ENCODE peak calls at places on chromosomes 4 and X, in six cellular contexts. One of them, this sample, is unnamed.

GRCh38 chr4:13108096-13108495 is 376.0 kb downstream of the RAB28 start:
- DNase-seq in cardiac muscle cell: no peak
- DNase-seq in neuronal stem cell: no peak
- DNase-seq in amygdala: no peak
- DNase-seq in CD8-positive, alpha-beta memory T cell: no peak
- DNase-seq in activated B cell treated with CpG ODN at 0.5 μM for 24 hours: no peak
- DNase-seq in this sample: peak; percentile 21

GRCh38 chrX:40644821-40645358 is 2.5 kb downstream of the CXorf38 start:
- DNase-seq in activated B cell treated with CpG ODN at 0.5 μM for 24 hours: peak; percentile 26
- DNase-seq in neuronal stem cell: no peak
- DNase-seq in cardiac muscle cell: peak; percentile 73
- DNase-seq in amygdala: peak; percentile 24
- DNase-seq in CD8-positive, alpha-beta memory T cell: peak; percentile 66
- DNase-seq in this sample: no peak

GRCh38 chrX:111823068-111823467 is 52.9 kb upstream of the TRPC5OS start:
- DNase-seq in amygdala: no peak
- DNase-seq in activated B cell treated with CpG ODN at 0.5 μM for 24 hours: no peak
- DNase-seq in CD8-positive, alpha-beta memory T cell: no peak
- DNase-seq in cardiac muscle cell: no peak
- DNase-seq in neuronal stem cell: peak; percentile 39
- DNase-seq in this sample: peak; percentile 50

GRCh38 chr4:107755841-107756356 is 35.9 kb upstream of the PAPSS1 start:
- DNase-seq in amygdala: no peak
- DNase-seq in neuronal stem cell: no peak
- DNase-seq in activated B cell treated with CpG ODN at 0.5 μM for 24 hours: no peak
- DNase-seq in CD8-positive, alpha-beta memory T cell: no peak
- DNase-seq in cardiac muscle cell: peak; percentile 78
- DNase-seq in this sample: no peak

GRCh38 chrX:66163849-66164401 is at the start of gene HEPH:
- DNase-seq in cardiac muscle cell: peak; percentile 64
- DNase-seq in neuronal stem cell: peak; percentile 38
- DNase-seq in activated B cell treated with CpG ODN at 0.5 μM for 24 hours: no peak
- DNase-seq in amygdala: peak; percentile 4
- DNase-seq in CD8-positive, alpha-beta memory T cell: no peak
- DNase-seq in this sample: no peak

GRCh38 chr4:113436360-113436759 is 325.2 kb downstream of the CAMK2D start:
- DNase-seq in CD8-positive, alpha-beta memory T cell: no peak
- DNase-seq in activated B cell treated with CpG ODN at 0.5 μM for 24 hours: no peak
- DNase-seq in amygdala: no peak
- DNase-seq in cardiac muscle cell: peak; percentile 91
- DNase-seq in neuronal stem cell: no peak
- DNase-seq in this sample: peak; percentile 62

GRCh38 chr4:20159516-20159915 is 92.2 kb upstream of the SLIT2 start:
- DNase-seq in activated B cell treated with CpG ODN at 0.5 μM for 24 hours: no peak
- DNase-seq in amygdala: no peak
- DNase-seq in cardiac muscle cell: no peak
- DNase-seq in CD8-positive, alpha-beta memory T cell: no peak
- DNase-seq in neuronal stem cell: no peak
- DNase-seq in this sample: no peak

GRCh38 chr4:123876640-123877039 is 480.0 kb downstream of the SPRY1 start:
- DNase-seq in cardiac muscle cell: no peak
- DNase-seq in CD8-positive, alpha-beta memory T cell: no peak
- DNase-seq in neuronal stem cell: no peak
- DNase-seq in amygdala: no peak
- DNase-seq in activated B cell treated with CpG ODN at 0.5 μM for 24 hours: no peak
- DNase-seq in this sample: peak; percentile 55

GRCh38 chrX:106952988-106953387 is 32.8 kb downstream of the CLDN2 start:
- DNase-seq in cardiac muscle cell: peak; percentile 48
- DNase-seq in activated B cell treated with CpG ODN at 0.5 μM for 24 hours: no peak
- DNase-seq in CD8-positive, alpha-beta memory T cell: no peak
- DNase-seq in amygdala: no peak
- DNase-seq in neuronal stem cell: no peak
- DNase-seq in this sample: no peak

GRCh38 chr4:96993528-96993927 is 1149.7 kb downstream of the STPG2 start:
- DNase-seq in amygdala: no peak
- DNase-seq in neuronal stem cell: no peak
- DNase-seq in activated B cell treated with CpG ODN at 0.5 μM for 24 hours: no peak
- DNase-seq in cardiac muscle cell: no peak
- DNase-seq in CD8-positive, alpha-beta memory T cell: no peak
- DNase-seq in this sample: no peak

GRCh38 chr4:158535130-158535614 is 13.5 kb downstream of the RXFP1 start:
- DNase-seq in activated B cell treated with CpG ODN at 0.5 μM for 24 hours: no peak
- DNase-seq in cardiac muscle cell: peak; percentile 61
- DNase-seq in neuronal stem cell: no peak
- DNase-seq in CD8-positive, alpha-beta memory T cell: no peak
- DNase-seq in amygdala: no peak
- DNase-seq in this sample: no peak

GRCh38 chr4:15515106-15515505 is 45.4 kb downstream of the CC2D2A start:
- DNase-seq in activated B cell treated with CpG ODN at 0.5 μM for 24 hours: no peak
- DNase-seq in CD8-positive, alpha-beta memory T cell: no peak
- DNase-seq in neuronal stem cell: no peak
- DNase-seq in cardiac muscle cell: peak; percentile 14
- DNase-seq in amygdala: no peak
- DNase-seq in this sample: no peak

GRCh38 chr4:67327245-67327860 is 217.9 kb downstream of the CENPC start:
- DNase-seq in neuronal stem cell: peak; percentile 59
- DNase-seq in activated B cell treated with CpG ODN at 0.5 μM for 24 hours: no peak
- DNase-seq in CD8-positive, alpha-beta memory T cell: peak; percentile 55
- DNase-seq in cardiac muscle cell: peak; percentile 73
- DNase-seq in amygdala: peak; percentile 13
- DNase-seq in this sample: peak; percentile 48

GRCh38 chr4:81506731-81507130 is 35.0 kb upstream of the RASGEF1B start:
- DNase-seq in amygdala: no peak
- DNase-seq in cardiac muscle cell: no peak
- DNase-seq in neuronal stem cell: no peak
- DNase-seq in activated B cell treated with CpG ODN at 0.5 μM for 24 hours: no peak
- DNase-seq in CD8-positive, alpha-beta memory T cell: no peak
- DNase-seq in this sample: no peak

GRCh38 chr4:13865871-13866669 is 238.5 kb upstream of the BOD1L1 start:
- DNase-seq in CD8-positive, alpha-beta memory T cell: no peak
- DNase-seq in neuronal stem cell: no peak
- DNase-seq in amygdala: no peak
- DNase-seq in activated B cell treated with CpG ODN at 0.5 μM for 24 hours: no peak
- DNase-seq in cardiac muscle cell: no peak
- DNase-seq in this sample: no peak

GRCh38 chr4:123350191-123350544 is 46.4 kb upstream of the SPRY1 start:
- DNase-seq in neuronal stem cell: no peak
- DNase-seq in cardiac muscle cell: peak; percentile 40
- DNase-seq in amygdala: no peak
- DNase-seq in CD8-positive, alpha-beta memory T cell: no peak
- DNase-seq in activated B cell treated with CpG ODN at 0.5 μM for 24 hours: no peak
- DNase-seq in this sample: peak; percentile 36

GRCh38 chr4:77126844-77127614 is 30.0 kb upstream of the CCNG2 start:
- DNase-seq in cardiac muscle cell: no peak
- DNase-seq in amygdala: no peak
- DNase-seq in CD8-positive, alpha-beta memory T cell: no peak
- DNase-seq in activated B cell treated with CpG ODN at 0.5 μM for 24 hours: no peak
- DNase-seq in neuronal stem cell: no peak
- DNase-seq in this sample: no peak

GRCh38 chrX:74523224-74523623 is 91.2 kb downstream of the RLIM start:
- DNase-seq in activated B cell treated with CpG ODN at 0.5 μM for 24 hours: no peak
- DNase-seq in cardiac muscle cell: peak; percentile 71
- DNase-seq in amygdala: no peak
- DNase-seq in CD8-positive, alpha-beta memory T cell: no peak
- DNase-seq in neuronal stem cell: no peak
- DNase-seq in this sample: no peak

GRCh38 chr4:71251266-71251665 is 87.6 kb upstream of the SLC4A4 start:
- DNase-seq in amygdala: no peak
- DNase-seq in CD8-positive, alpha-beta memory T cell: no peak
- DNase-seq in activated B cell treated with CpG ODN at 0.5 μM for 24 hours: no peak
- DNase-seq in cardiac muscle cell: no peak
- DNase-seq in neuronal stem cell: no peak
- DNase-seq in this sample: no peak

GRCh38 chrX:154008521-154008920 is 11.2 kb downstream of the IRAK1 start:
- DNase-seq in activated B cell treated with CpG ODN at 0.5 μM for 24 hours: no peak
- DNase-seq in neuronal stem cell: no peak
- DNase-seq in cardiac muscle cell: no peak
- DNase-seq in CD8-positive, alpha-beta memory T cell: no peak
- DNase-seq in amygdala: no peak
- DNase-seq in this sample: no peak

GRCh38 chrX:120514236-120514635 is 45.1 kb upstream of the LAMP2 start:
- DNase-seq in CD8-positive, alpha-beta memory T cell: no peak
- DNase-seq in activated B cell treated with CpG ODN at 0.5 μM for 24 hours: no peak
- DNase-seq in neuronal stem cell: no peak
- DNase-seq in amygdala: no peak
- DNase-seq in cardiac muscle cell: peak; percentile 30
- DNase-seq in this sample: peak; percentile 11

GRCh38 chr4:27010334-27010940 is 149.8 kb downstream of the STIM2 start:
- DNase-seq in CD8-positive, alpha-beta memory T cell: peak; percentile 64
- DNase-seq in neuronal stem cell: peak; percentile 15
- DNase-seq in activated B cell treated with CpG ODN at 0.5 μM for 24 hours: peak; percentile 31
- DNase-seq in cardiac muscle cell: peak; percentile 79
- DNase-seq in amygdala: peak; percentile 29
- DNase-seq in this sample: peak; percentile 75

GRCh38 chr4:152972821-152973613 is 36.9 kb downstream of the FHDC1 start:
- DNase-seq in cardiac muscle cell: peak; percentile 89
- DNase-seq in activated B cell treated with CpG ODN at 0.5 μM for 24 hours: no peak
- DNase-seq in CD8-positive, alpha-beta memory T cell: no peak
- DNase-seq in neuronal stem cell: no peak
- DNase-seq in amygdala: no peak
- DNase-seq in this sample: no peak

GRCh38 chr4:67682266-67682665 is 18.7 kb downstream of the UBA6 start:
- DNase-seq in CD8-positive, alpha-beta memory T cell: no peak
- DNase-seq in cardiac muscle cell: no peak
- DNase-seq in neuronal stem cell: no peak
- DNase-seq in activated B cell treated with CpG ODN at 0.5 μM for 24 hours: no peak
- DNase-seq in amygdala: no peak
- DNase-seq in this sample: no peak

GRCh38 chr4:76485450-76485849 is 50.4 kb downstream of the SHROOM3 start:
- DNase-seq in amygdala: no peak
- DNase-seq in CD8-positive, alpha-beta memory T cell: no peak
- DNase-seq in neuronal stem cell: no peak
- DNase-seq in cardiac muscle cell: peak; percentile 10
- DNase-seq in activated B cell treated with CpG ODN at 0.5 μM for 24 hours: no peak
- DNase-seq in this sample: no peak

GRCh38 chrX:9207142-9207541 is 173.2 kb upstream of the FAM9B start:
- DNase-seq in cardiac muscle cell: peak; percentile 27
- DNase-seq in CD8-positive, alpha-beta memory T cell: no peak
- DNase-seq in neuronal stem cell: no peak
- DNase-seq in amygdala: no peak
- DNase-seq in activated B cell treated with CpG ODN at 0.5 μM for 24 hours: no peak
- DNase-seq in this sample: no peak

GRCh38 chrX:97844943-97845342 is 961.2 kb downstream of the RPA4 start:
- DNase-seq in neuronal stem cell: no peak
- DNase-seq in activated B cell treated with CpG ODN at 0.5 μM for 24 hours: no peak
- DNase-seq in amygdala: no peak
- DNase-seq in cardiac muscle cell: no peak
- DNase-seq in CD8-positive, alpha-beta memory T cell: no peak
- DNase-seq in this sample: no peak

GRCh38 chr4:29423836-29424721 is 1296.1 kb upstream of the PCDH7 start:
- DNase-seq in amygdala: no peak
- DNase-seq in activated B cell treated with CpG ODN at 0.5 μM for 24 hours: no peak
- DNase-seq in cardiac muscle cell: peak; percentile 17
- DNase-seq in neuronal stem cell: no peak
- DNase-seq in CD8-positive, alpha-beta memory T cell: no peak
- DNase-seq in this sample: no peak

GRCh38 chr4:2393353-2394270 is 24.8 kb downstream of the ZFYVE28 start:
- DNase-seq in activated B cell treated with CpG ODN at 0.5 μM for 24 hours: no peak
- DNase-seq in cardiac muscle cell: peak; percentile 29
- DNase-seq in CD8-positive, alpha-beta memory T cell: peak; percentile 48
- DNase-seq in amygdala: no peak
- DNase-seq in neuronal stem cell: no peak
- DNase-seq in this sample: peak; percentile 51

GRCh38 chrX:119549327-119550016 is 15.7 kb downstream of the STEEP1 start:
- DNase-seq in CD8-positive, alpha-beta memory T cell: no peak
- DNase-seq in amygdala: no peak
- DNase-seq in neuronal stem cell: no peak
- DNase-seq in cardiac muscle cell: no peak
- DNase-seq in activated B cell treated with CpG ODN at 0.5 μM for 24 hours: no peak
- DNase-seq in this sample: no peak

GRCh38 chr4:100391913-100392312 is 125.9 kb downstream of the EMCN start:
- DNase-seq in amygdala: no peak
- DNase-seq in CD8-positive, alpha-beta memory T cell: no peak
- DNase-seq in cardiac muscle cell: peak; percentile 80
- DNase-seq in activated B cell treated with CpG ODN at 0.5 μM for 24 hours: no peak
- DNase-seq in neuronal stem cell: no peak
- DNase-seq in this sample: peak; percentile 20

GRCh38 chr4:8152090-8152864 is 6.3 kb downstream of the ABLIM2 start:
- DNase-seq in CD8-positive, alpha-beta memory T cell: no peak
- DNase-seq in cardiac muscle cell: no peak
- DNase-seq in activated B cell treated with CpG ODN at 0.5 μM for 24 hours: no peak
- DNase-seq in neuronal stem cell: no peak
- DNase-seq in amygdala: no peak
- DNase-seq in this sample: no peak

GRCh38 chrX:106917830-106918500 is 2.2 kb upstream of the CLDN2 start:
- DNase-seq in activated B cell treated with CpG ODN at 0.5 μM for 24 hours: no peak
- DNase-seq in CD8-positive, alpha-beta memory T cell: no peak
- DNase-seq in amygdala: no peak
- DNase-seq in cardiac muscle cell: peak; percentile 80
- DNase-seq in neuronal stem cell: no peak
- DNase-seq in this sample: no peak